ENCODE peak calls at places on chromosomes 16 and 17, in ten cellular contexts. F, D, P, T, L, E, C, Q, V and R are unnamed samples.
A peak's percentile ranks its signal among the peaks of the same experiment; 100 is the strongest.

GRCh38 chr16:27817038-27817437 is 246.5 kb downstream of the GSG1L start:
- DNase-seq in D (no peak), L (no peak), Q (no peak), V (no peak), F (no peak), C (peak; percentile 39), T (peak; percentile 5), P (no peak), E (no peak), R (no peak)

GRCh38 chr17:7354262-7354781 is 634 bp upstream of the TMEM95 start:
- DNase-seq in E (peak; percentile 38), P (peak; percentile 36), C (no peak), T (no peak), Q (no peak), D (no peak), L (peak; percentile 33), V (no peak), F (peak; percentile 66), R (no peak)

GRCh38 chr16:65672960-65673359 is 551.1 kb upstream of the CDH11 start:
- DNase-seq in T (no peak), C (no peak), D (no peak), P (peak; percentile 84), F (peak; percentile 30), L (peak; percentile 5), E (no peak), Q (no peak), V (no peak), R (peak; percentile 32)

GRCh38 chr17:36731091-36731490 is 129.7 kb downstream of the MRM1 start:
- DNase-seq in Q (no peak), D (no peak), T (no peak), P (no peak), E (no peak), V (no peak), F (no peak), C (no peak), L (no peak), R (no peak)

GRCh38 chr16:19589771-19590302 is 34.3 kb downstream of the VPS35L start:
- DNase-seq in L (peak; percentile 81), E (no peak), Q (no peak), C (no peak), P (peak; percentile 87), F (peak; percentile 89), D (no peak), V (peak; percentile 58), T (no peak), R (no peak)

GRCh38 chr16:80938035-80938927 is 68.4 kb downstream of the CMC2 start:
- DNase-seq in T (peak; percentile 58), D (no peak), Q (peak; percentile 28), P (peak; percentile 100), F (peak; percentile 99), V (peak; percentile 98), C (no peak), L (peak; percentile 94), E (peak; percentile 70), R (peak; percentile 99)

GRCh38 chr17:15436399-15437369 is 30.7 kb downstream of the CDRT4 start:
- DNase-seq in V (no peak), Q (no peak), T (peak; percentile 67), C (peak; percentile 94), F (peak; percentile 85), L (peak; percentile 86), E (peak; percentile 62), D (peak; percentile 67), P (peak; percentile 68), R (no peak)

GRCh38 chr17:12691173-12691572 is 25.5 kb downstream of the MYOCD start:
- DNase-seq in D (no peak), F (peak; percentile 72), Q (no peak), V (no peak), C (no peak), E (no peak), L (no peak), P (peak; percentile 3), T (peak; percentile 75), R (no peak)

GRCh38 chr16:356756-357155 is 4.2 kb upstream of the AXIN1 start:
- DNase-seq in D (no peak), C (no peak), L (no peak), F (no peak), P (no peak), T (no peak), Q (no peak), V (no peak), E (no peak), R (no peak)

GRCh38 chr16:354286-354881 is 1.9 kb upstream of the AXIN1 start:
- DNase-seq in Q (no peak), E (no peak), V (no peak), D (no peak), P (no peak), T (no peak), L (no peak), F (no peak), C (no peak), R (no peak)

GRCh38 chr16:353404-354285 is 1.1 kb upstream of the AXIN1 start:
- DNase-seq in C (no peak), D (no peak), T (no peak), P (no peak), F (no peak), E (no peak), Q (no peak), L (no peak), V (no peak), R (no peak)

GRCh38 chr16:352547-353403 is at the start of gene AXIN1:
- DNase-seq in V (peak; percentile 50), L (peak; percentile 89), Q (peak; percentile 76), D (peak; percentile 100), T (peak; percentile 100), F (peak; percentile 81), C (peak; percentile 100), E (peak; percentile 100), P (peak; percentile 75), R (peak; percentile 76)

DNA sequence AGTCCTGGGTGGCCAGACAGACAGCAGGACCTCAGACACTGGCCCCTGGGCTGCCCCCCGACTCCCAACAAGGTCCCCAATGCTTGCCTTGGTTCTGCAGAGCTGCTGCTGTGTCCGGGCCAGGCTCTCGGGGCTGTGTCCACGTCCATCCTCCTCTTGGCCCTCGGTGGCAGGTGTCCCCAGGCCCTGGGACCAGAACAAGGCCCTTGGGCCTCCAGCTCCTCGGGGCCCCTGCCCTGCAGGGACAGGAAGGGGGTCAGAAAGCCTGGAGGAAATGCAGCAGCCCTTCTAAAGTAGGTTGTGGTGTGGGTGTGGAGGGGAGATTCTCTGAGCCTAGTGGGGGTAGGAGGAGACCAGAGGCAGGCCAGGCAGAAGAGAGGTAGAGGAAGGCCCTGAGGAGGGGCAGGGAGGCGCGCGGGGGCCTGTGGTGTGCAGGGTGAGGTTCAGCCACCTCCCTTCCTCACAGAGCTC is 2.5 kb upstream of the AXIN1 start:
- DNase-seq in P (no peak), C (no peak), Q (no peak), T (no peak), V (no peak), F (no peak), D (no peak), L (no peak), E (no peak), R (no peak)
- H3K4me3 ChIP-seq in P (no peak overlapping the region), C (no peak overlapping the region), Q (no peak overlapping the region), T (no peak overlapping the region), V (no peak overlapping the region), F (no peak overlapping the region), D (no peak overlapping the region), L (no peak overlapping the region), E (no peak overlapping the region), R (no peak overlapping the region)

GRCh38 chr16:88754912-88755744 is 29.9 kb downstream of the PIEZO1 start:
- DNase-seq in D (no peak), T (no peak), E (peak; percentile 78), F (peak; percentile 61), L (peak; percentile 42), C (no peak), P (no peak), V (no peak), Q (no peak), R (no peak)
- TF ChIP-seq CTCF in D (no peak), T (no peak), E (peak; percentile 67), F (no peak), L (no peak), C (no peak), P (no peak), V (peak; percentile 63), Q (peak; percentile 39), R (peak; percentile 70)

GRCh38 chr17:45397796-45398195 is 34.9 kb downstream of the ARHGAP27 start:
- DNase-seq in L (no peak), T (no peak), C (no peak), E (no peak), D (no peak), P (no peak), V (no peak), F (no peak), Q (no peak), R (no peak)

GRCh38 chr17:45394001-45394912 is 38.4 kb downstream of the ARHGAP27 start:
- DNase-seq in E (no peak), L (no peak), V (no peak), P (no peak), F (no peak), D (no peak), Q (no peak), T (no peak), C (no peak), R (no peak)

GRCh38 chr17:45394913-45395568 is 37.6 kb downstream of the ARHGAP27 start:
- DNase-seq in F (peak; percentile 90), T (no peak), P (peak; percentile 85), Q (no peak), L (peak; percentile 91), C (peak; percentile 91), V (peak; percentile 27), D (peak; percentile 57), E (peak; percentile 97), R (peak; percentile 74)

GRCh38 chr17:45396496-45397205 is 36.0 kb downstream of the ARHGAP27 start:
- DNase-seq in V (no peak), Q (no peak), E (peak; percentile 47), L (no peak), P (no peak), D (no peak), T (no peak), C (no peak), F (no peak), R (no peak)

DNA sequence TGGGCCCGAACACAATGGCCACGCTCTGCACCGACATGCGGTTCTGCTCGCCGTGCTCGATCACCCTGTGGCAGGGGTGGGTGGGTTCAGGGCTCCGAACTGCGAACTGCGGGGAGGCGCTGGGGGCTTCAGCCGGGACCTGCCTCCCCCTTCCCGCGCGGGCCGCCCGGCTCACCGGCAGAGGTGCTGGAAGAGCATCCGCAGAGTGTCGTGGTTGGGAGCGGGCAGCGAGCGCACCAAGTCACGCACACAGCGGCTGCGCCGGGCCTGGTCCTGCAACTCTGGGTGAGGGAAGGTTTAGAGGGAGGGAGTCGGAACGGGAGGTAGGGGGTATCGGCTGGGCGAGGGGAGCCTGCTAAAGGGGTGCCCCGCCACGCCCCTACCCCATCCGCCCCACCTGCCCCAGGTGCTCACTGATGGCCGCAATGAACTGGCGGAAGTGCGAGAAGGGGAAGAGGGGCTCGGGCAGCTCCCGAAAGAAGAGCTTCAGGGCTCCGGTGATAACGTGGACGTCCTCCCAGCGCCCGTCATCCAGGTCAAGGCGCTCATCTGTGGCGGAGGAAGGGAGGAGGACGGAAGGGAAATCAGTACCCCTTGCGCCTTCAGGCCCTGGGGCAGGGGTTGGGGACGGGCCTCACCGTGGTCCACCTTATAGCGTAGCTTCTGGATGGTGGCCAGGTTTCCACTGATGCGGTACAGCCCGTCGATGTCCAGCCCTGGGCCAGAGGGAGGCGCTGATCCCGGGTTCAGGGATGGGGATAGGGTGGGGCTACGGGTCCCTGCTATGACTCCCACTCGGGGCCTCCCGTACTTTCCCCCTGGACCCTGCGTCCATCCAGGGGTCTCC is 36.9 kb downstream of the ARHGAP27 start:
- DNase-seq in P (no peak), E (no peak), D (no peak), Q (no peak), F (no peak), L (no peak), C (no peak), T (no peak), V (no peak), R (no peak)
- H3K4me3 ChIP-seq in P (no peak overlapping the region), E (peak overlapping the region; percentile 40), D (no peak overlapping the region), Q (no peak overlapping the region), F (peak overlapping the region; percentile 17), L (peak overlapping the region; percentile 29), C (no peak overlapping the region), T (peak overlapping the region; percentile 28), V (peak overlapping the region; percentile 4), R (no peak overlapping the region)

DNA sequence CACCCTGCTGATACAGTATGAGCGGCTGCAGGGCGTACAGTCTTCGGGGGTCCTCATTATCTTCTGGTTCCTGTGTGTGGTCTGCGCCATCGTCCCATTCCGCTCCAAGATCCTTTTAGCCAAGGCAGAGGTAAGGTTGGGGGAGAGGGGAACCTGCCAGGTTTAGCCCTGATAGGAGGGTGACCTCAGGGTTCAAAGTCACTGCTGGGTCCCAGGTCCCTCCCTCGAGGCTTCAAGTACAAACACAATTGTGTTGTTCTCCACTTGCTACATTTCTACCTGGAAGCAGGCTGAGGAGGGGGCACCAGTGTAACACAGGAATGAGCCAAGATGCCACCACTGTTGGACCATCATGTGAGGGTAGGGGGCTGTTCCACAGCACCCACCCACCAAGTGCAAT is 22.4 kb downstream of the ABCC3 start:
- DNase-seq in T (no peak), D (no peak), P (no peak), L (no peak), V (no peak), C (no peak), F (no peak), Q (no peak), E (no peak), R (no peak)
- TF ChIP-seq CTCF in T (no peak), D (no peak), P (no peak), L (no peak), V (no peak), C (no peak), F (no peak), Q (no peak), E (no peak), R (no peak)